ENCODE peak calls at places on chromosomes 5 and 9, in four cellular contexts. One of them, this sample, is unnamed.
A peak's percentile ranks its signal among the peaks of the same experiment; 100 is the strongest.

GRCh38 chr5:23208959-23209431 is 298.4 kb upstream of the PRDM9 start:
- DNase-seq in NCI-H2029: peak; percentile 63
- DNase-seq in stimulated activated CD8-positive, alpha-beta memory T cell treated with anti-CD3 and anti-CD28 coated beads, Interleukin-4, amount 100 ng/mL, for 24 hours: no peak
- DNase-seq in H4: peak; percentile 79
- DNase-seq in this sample: no peak

GRCh38 chr5:52024363-52024762 is 641.1 kb downstream of the ISL1 start:
- DNase-seq in NCI-H2029: no peak
- DNase-seq in stimulated activated CD8-positive, alpha-beta memory T cell treated with anti-CD3 and anti-CD28 coated beads, Interleukin-4, amount 100 ng/mL, for 24 hours: no peak
- DNase-seq in H4: no peak
- DNase-seq in this sample: no peak

GRCh38 chr9:95505072-95505471 is 11.7 kb downstream of the PTCH1 start:
- DNase-seq in NCI-H2029: no peak
- DNase-seq in stimulated activated CD8-positive, alpha-beta memory T cell treated with anti-CD3 and anti-CD28 coated beads, Interleukin-4, amount 100 ng/mL, for 24 hours: no peak
- DNase-seq in H4: no peak
- DNase-seq in this sample: no peak

GRCh38 chr5:40437452-40437861 is 242.3 kb upstream of the PTGER4 start:
- DNase-seq in NCI-H2029: no peak
- DNase-seq in stimulated activated CD8-positive, alpha-beta memory T cell treated with anti-CD3 and anti-CD28 coated beads, Interleukin-4, amount 100 ng/mL, for 24 hours: peak; percentile 22
- DNase-seq in H4: peak; percentile 64
- DNase-seq in this sample: peak; percentile 30

GRCh38 chr5:112869948-112870347 is 8.9 kb downstream of the SRP19 start:
- DNase-seq in NCI-H2029: no peak
- DNase-seq in stimulated activated CD8-positive, alpha-beta memory T cell treated with anti-CD3 and anti-CD28 coated beads, Interleukin-4, amount 100 ng/mL, for 24 hours: no peak
- DNase-seq in H4: no peak
- DNase-seq in this sample: no peak

GRCh38 chr9:34046784-34047379 is 1.8 kb downstream of the UBAP2 start:
- DNase-seq in NCI-H2029: peak; percentile 5
- DNase-seq in stimulated activated CD8-positive, alpha-beta memory T cell treated with anti-CD3 and anti-CD28 coated beads, Interleukin-4, amount 100 ng/mL, for 24 hours: no peak
- DNase-seq in H4: no peak
- DNase-seq in this sample: peak; percentile 92

GRCh38 chr5:170266570-170267379 is 30.8 kb downstream of the LCP2 start:
- DNase-seq in NCI-H2029: no peak
- DNase-seq in stimulated activated CD8-positive, alpha-beta memory T cell treated with anti-CD3 and anti-CD28 coated beads, Interleukin-4, amount 100 ng/mL, for 24 hours: no peak
- DNase-seq in H4: no peak
- DNase-seq in this sample: no peak

GRCh38 chr5:149060325-149060724 is 2.5 kb downstream of the SH3TC2 start:
- DNase-seq in NCI-H2029: peak; percentile 61
- DNase-seq in stimulated activated CD8-positive, alpha-beta memory T cell treated with anti-CD3 and anti-CD28 coated beads, Interleukin-4, amount 100 ng/mL, for 24 hours: no peak
- DNase-seq in H4: no peak
- DNase-seq in this sample: peak; percentile 74

GRCh38 chr9:98944130-98945074 is 695 bp downstream of the COL15A1 start:
- DNase-seq in NCI-H2029: no peak
- DNase-seq in stimulated activated CD8-positive, alpha-beta memory T cell treated with anti-CD3 and anti-CD28 coated beads, Interleukin-4, amount 100 ng/mL, for 24 hours: no peak
- DNase-seq in H4: no peak
- DNase-seq in this sample: no peak

GRCh38 chr5:164487939-164488338 is 982.5 kb downstream of the MAT2B start:
- DNase-seq in NCI-H2029: no peak
- DNase-seq in stimulated activated CD8-positive, alpha-beta memory T cell treated with anti-CD3 and anti-CD28 coated beads, Interleukin-4, amount 100 ng/mL, for 24 hours: no peak
- DNase-seq in H4: no peak
- DNase-seq in this sample: no peak

GRCh38 chr5:168752012-168752411 is 172.8 kb upstream of the PANK3 start:
- DNase-seq in NCI-H2029: no peak
- DNase-seq in stimulated activated CD8-positive, alpha-beta memory T cell treated with anti-CD3 and anti-CD28 coated beads, Interleukin-4, amount 100 ng/mL, for 24 hours: no peak
- DNase-seq in H4: no peak
- DNase-seq in this sample: no peak

GRCh38 chr9:37705787-37706186 is 47.8 kb upstream of the TRMT10B start:
- DNase-seq in NCI-H2029: no peak
- DNase-seq in stimulated activated CD8-positive, alpha-beta memory T cell treated with anti-CD3 and anti-CD28 coated beads, Interleukin-4, amount 100 ng/mL, for 24 hours: no peak
- DNase-seq in H4: no peak
- DNase-seq in this sample: no peak

GRCh38 chr9:88681434-88681833 is 146.5 kb downstream of the NXNL2 start:
- DNase-seq in NCI-H2029: no peak
- DNase-seq in stimulated activated CD8-positive, alpha-beta memory T cell treated with anti-CD3 and anti-CD28 coated beads, Interleukin-4, amount 100 ng/mL, for 24 hours: no peak
- DNase-seq in H4: no peak
- DNase-seq in this sample: no peak

This sample was measured in dermis microvascular lymphatic vessel endothelial cell.